ENCODE peak calls at places on chromosome 6, in eight cellular contexts. One of them, this sample, is unnamed.
A peak's percentile ranks its signal among the peaks of the same experiment; 100 is the strongest.

GRCh38 chr6:19465760-19466159 is 371.4 kb upstream of the ID4 start:
- DNase-seq in right atrium auricular region: no peak
- DNase-seq in NCI-H146: peak; percentile 33
- DNase-seq in stimulated activated CD4-positive, alpha-beta T cell treated with anti-CD3 and anti-CD28 coated beads, TNF-alpha, amount 100 ng/mL, for 4 hours: no peak
- DNase-seq in cardiac muscle cell: peak; percentile 62
- DNase-seq in esophagus squamous epithelium: no peak
- DNase-seq in SK-N-DZ: no peak
- DNase-seq in germinal center: no peak
- DNase-seq in this sample: peak; percentile 70

GRCh38 chr6:42088101-42088591 is 37.8 kb downstream of the TAF8 start:
- DNase-seq in esophagus squamous epithelium: no peak
- DNase-seq in stimulated activated CD4-positive, alpha-beta T cell treated with anti-CD3 and anti-CD28 coated beads, TNF-alpha, amount 100 ng/mL, for 4 hours: no peak
- DNase-seq in germinal center: no peak
- DNase-seq in cardiac muscle cell: peak; percentile 31
- DNase-seq in SK-N-DZ: no peak
- DNase-seq in right atrium auricular region: peak; percentile 65
- DNase-seq in NCI-H146: no peak
- DNase-seq in this sample: no peak

GRCh38 chr6:44932651-44933091 is 395.5 kb upstream of the RUNX2 start:
- DNase-seq in cardiac muscle cell: no peak
- DNase-seq in NCI-H146: no peak
- DNase-seq in SK-N-DZ: no peak
- DNase-seq in germinal center: no peak
- DNase-seq in right atrium auricular region: no peak
- DNase-seq in stimulated activated CD4-positive, alpha-beta T cell treated with anti-CD3 and anti-CD28 coated beads, TNF-alpha, amount 100 ng/mL, for 4 hours: no peak
- DNase-seq in esophagus squamous epithelium: no peak
- DNase-seq in this sample: no peak

GRCh38 chr6:149185799-149186357 is 131.6 kb upstream of the TAB2 start:
- DNase-seq in SK-N-DZ: no peak
- DNase-seq in esophagus squamous epithelium: no peak
- DNase-seq in stimulated activated CD4-positive, alpha-beta T cell treated with anti-CD3 and anti-CD28 coated beads, TNF-alpha, amount 100 ng/mL, for 4 hours: no peak
- DNase-seq in germinal center: no peak
- DNase-seq in right atrium auricular region: no peak
- DNase-seq in NCI-H146: no peak
- DNase-seq in cardiac muscle cell: no peak
- DNase-seq in this sample: no peak

GRCh38 chr6:11368264-11368663 is 135.8 kb upstream of the NEDD9 start:
- DNase-seq in cardiac muscle cell: no peak
- DNase-seq in NCI-H146: no peak
- DNase-seq in stimulated activated CD4-positive, alpha-beta T cell treated with anti-CD3 and anti-CD28 coated beads, TNF-alpha, amount 100 ng/mL, for 4 hours: no peak
- DNase-seq in germinal center: no peak
- DNase-seq in SK-N-DZ: no peak
- DNase-seq in right atrium auricular region: no peak
- DNase-seq in esophagus squamous epithelium: no peak
- DNase-seq in this sample: no peak

GRCh38 chr6:113855500-113856010 is 1.6 kb upstream of the MARCKS start:
- DNase-seq in NCI-H146: peak; percentile 78
- DNase-seq in SK-N-DZ: peak; percentile 69
- DNase-seq in esophagus squamous epithelium: no peak
- DNase-seq in stimulated activated CD4-positive, alpha-beta T cell treated with anti-CD3 and anti-CD28 coated beads, TNF-alpha, amount 100 ng/mL, for 4 hours: no peak
- DNase-seq in cardiac muscle cell: peak; percentile 54
- DNase-seq in right atrium auricular region: no peak
- DNase-seq in germinal center: peak; percentile 11
- DNase-seq in this sample: peak; percentile 8

GRCh38 chr6:20444786-20445271 is 43.1 kb downstream of the E2F3 start:
- DNase-seq in SK-N-DZ: no peak
- DNase-seq in right atrium auricular region: no peak
- DNase-seq in stimulated activated CD4-positive, alpha-beta T cell treated with anti-CD3 and anti-CD28 coated beads, TNF-alpha, amount 100 ng/mL, for 4 hours: no peak
- DNase-seq in NCI-H146: no peak
- DNase-seq in germinal center: no peak
- DNase-seq in cardiac muscle cell: no peak
- DNase-seq in esophagus squamous epithelium: no peak
- DNase-seq in this sample: peak; percentile 61

GRCh38 chr6:107987805-107988204 is 29.8 kb upstream of the SEC63 start:
- DNase-seq in stimulated activated CD4-positive, alpha-beta T cell treated with anti-CD3 and anti-CD28 coated beads, TNF-alpha, amount 100 ng/mL, for 4 hours: no peak
- DNase-seq in esophagus squamous epithelium: no peak
- DNase-seq in cardiac muscle cell: no peak
- DNase-seq in right atrium auricular region: no peak
- DNase-seq in germinal center: no peak
- DNase-seq in SK-N-DZ: no peak
- DNase-seq in NCI-H146: no peak
- DNase-seq in this sample: no peak

GRCh38 chr6:8192597-8192996 is 90.2 kb upstream of the EEF1E1 start:
- DNase-seq in NCI-H146: no peak
- DNase-seq in cardiac muscle cell: no peak
- DNase-seq in esophagus squamous epithelium: no peak
- DNase-seq in right atrium auricular region: no peak
- DNase-seq in germinal center: no peak
- DNase-seq in stimulated activated CD4-positive, alpha-beta T cell treated with anti-CD3 and anti-CD28 coated beads, TNF-alpha, amount 100 ng/mL, for 4 hours: no peak
- DNase-seq in SK-N-DZ: no peak
- DNase-seq in this sample: no peak

GRCh38 chr6:139962663-139963314 is 588.3 kb upstream of the CITED2 start:
- DNase-seq in esophagus squamous epithelium: no peak
- DNase-seq in stimulated activated CD4-positive, alpha-beta T cell treated with anti-CD3 and anti-CD28 coated beads, TNF-alpha, amount 100 ng/mL, for 4 hours: no peak
- DNase-seq in cardiac muscle cell: no peak
- DNase-seq in NCI-H146: no peak
- DNase-seq in SK-N-DZ: no peak
- DNase-seq in germinal center: no peak
- DNase-seq in right atrium auricular region: no peak
- DNase-seq in this sample: no peak

GRCh38 chr6:149779644-149779963 is 30.1 kb downstream of the PCMT1 start:
- DNase-seq in germinal center: no peak
- DNase-seq in SK-N-DZ: no peak
- DNase-seq in stimulated activated CD4-positive, alpha-beta T cell treated with anti-CD3 and anti-CD28 coated beads, TNF-alpha, amount 100 ng/mL, for 4 hours: no peak
- DNase-seq in esophagus squamous epithelium: no peak
- DNase-seq in right atrium auricular region: no peak
- DNase-seq in cardiac muscle cell: peak; percentile 17
- DNase-seq in NCI-H146: no peak
- DNase-seq in this sample: no peak

GRCh38 chr6:14638932-14639875 is 521.6 kb downstream of the CD83 start:
- DNase-seq in right atrium auricular region: peak; percentile 61
- DNase-seq in germinal center: peak; percentile 64
- DNase-seq in esophagus squamous epithelium: no peak
- DNase-seq in stimulated activated CD4-positive, alpha-beta T cell treated with anti-CD3 and anti-CD28 coated beads, TNF-alpha, amount 100 ng/mL, for 4 hours: no peak
- DNase-seq in cardiac muscle cell: peak; percentile 53
- DNase-seq in SK-N-DZ: no peak
- DNase-seq in NCI-H146: peak; percentile 71
- DNase-seq in this sample: peak; percentile 68

GRCh38 chr6:47653706-47654105 is 44.7 kb upstream of the ADGRF4 start:
- DNase-seq in right atrium auricular region: no peak
- DNase-seq in NCI-H146: no peak
- DNase-seq in esophagus squamous epithelium: no peak
- DNase-seq in cardiac muscle cell: no peak
- DNase-seq in stimulated activated CD4-positive, alpha-beta T cell treated with anti-CD3 and anti-CD28 coated beads, TNF-alpha, amount 100 ng/mL, for 4 hours: no peak
- DNase-seq in germinal center: no peak
- DNase-seq in SK-N-DZ: no peak
- DNase-seq in this sample: no peak

GRCh38 chr6:149234051-149234962 is 83.2 kb upstream of the TAB2 start:
- DNase-seq in germinal center: no peak
- DNase-seq in esophagus squamous epithelium: no peak
- DNase-seq in SK-N-DZ: no peak
- DNase-seq in NCI-H146: peak; percentile 12
- DNase-seq in cardiac muscle cell: no peak
- DNase-seq in right atrium auricular region: no peak
- DNase-seq in stimulated activated CD4-positive, alpha-beta T cell treated with anti-CD3 and anti-CD28 coated beads, TNF-alpha, amount 100 ng/mL, for 4 hours: peak; percentile 9
- DNase-seq in this sample: no peak

GRCh38 chr6:1633366-1634021 is 23.8 kb downstream of the FOXC1 start:
- DNase-seq in stimulated activated CD4-positive, alpha-beta T cell treated with anti-CD3 and anti-CD28 coated beads, TNF-alpha, amount 100 ng/mL, for 4 hours: no peak
- DNase-seq in NCI-H146: no peak
- DNase-seq in esophagus squamous epithelium: no peak
- DNase-seq in SK-N-DZ: no peak
- DNase-seq in germinal center: no peak
- DNase-seq in right atrium auricular region: no peak
- DNase-seq in cardiac muscle cell: no peak
- DNase-seq in this sample: no peak

GRCh38 chr6:46815130-46815529 is 21.9 kb downstream of the MEP1A start:
- DNase-seq in NCI-H146: no peak
- DNase-seq in esophagus squamous epithelium: no peak
- DNase-seq in right atrium auricular region: no peak
- DNase-seq in germinal center: no peak
- DNase-seq in SK-N-DZ: no peak
- DNase-seq in cardiac muscle cell: no peak
- DNase-seq in stimulated activated CD4-positive, alpha-beta T cell treated with anti-CD3 and anti-CD28 coated beads, TNF-alpha, amount 100 ng/mL, for 4 hours: no peak
- DNase-seq in this sample: no peak

GRCh38 chr6:21026576-21027273 is 492.5 kb downstream of the CDKAL1 start:
- DNase-seq in stimulated activated CD4-positive, alpha-beta T cell treated with anti-CD3 and anti-CD28 coated beads, TNF-alpha, amount 100 ng/mL, for 4 hours: no peak
- DNase-seq in NCI-H146: no peak
- DNase-seq in esophagus squamous epithelium: no peak
- DNase-seq in germinal center: no peak
- DNase-seq in right atrium auricular region: no peak
- DNase-seq in SK-N-DZ: peak; percentile 42
- DNase-seq in cardiac muscle cell: peak; percentile 26
- DNase-seq in this sample: peak; percentile 29

GRCh38 chr6:37371158-37372083 is 17.6 kb downstream of the RNF8 start:
- DNase-seq in cardiac muscle cell: peak; percentile 35
- DNase-seq in esophagus squamous epithelium: no peak
- DNase-seq in germinal center: no peak
- DNase-seq in NCI-H146: peak; percentile 29
- DNase-seq in right atrium auricular region: no peak
- DNase-seq in SK-N-DZ: no peak
- DNase-seq in stimulated activated CD4-positive, alpha-beta T cell treated with anti-CD3 and anti-CD28 coated beads, TNF-alpha, amount 100 ng/mL, for 4 hours: no peak
- DNase-seq in this sample: no peak

GRCh38 chr6:136927313-136927712 is 5.2 kb downstream of the SLC35D3 start:
- DNase-seq in SK-N-DZ: peak; percentile 34
- DNase-seq in right atrium auricular region: no peak
- DNase-seq in NCI-H146: peak; percentile 64
- DNase-seq in germinal center: no peak
- DNase-seq in stimulated activated CD4-positive, alpha-beta T cell treated with anti-CD3 and anti-CD28 coated beads, TNF-alpha, amount 100 ng/mL, for 4 hours: no peak
- DNase-seq in esophagus squamous epithelium: no peak
- DNase-seq in cardiac muscle cell: peak; percentile 25
- DNase-seq in this sample: no peak

GRCh38 chr6:5979650-5980427 is 26.9 kb downstream of the NRN1 start:
- DNase-seq in SK-N-DZ: no peak
- DNase-seq in right atrium auricular region: no peak
- DNase-seq in cardiac muscle cell: peak; percentile 48
- DNase-seq in esophagus squamous epithelium: no peak
- DNase-seq in NCI-H146: no peak
- DNase-seq in stimulated activated CD4-positive, alpha-beta T cell treated with anti-CD3 and anti-CD28 coated beads, TNF-alpha, amount 100 ng/mL, for 4 hours: no peak
- DNase-seq in germinal center: no peak
- DNase-seq in this sample: peak; percentile 80

GRCh38 chr6:23980965-23981364 is 145.1 kb upstream of the NRSN1 start:
- DNase-seq in esophagus squamous epithelium: no peak
- DNase-seq in germinal center: no peak
- DNase-seq in right atrium auricular region: no peak
- DNase-seq in SK-N-DZ: no peak
- DNase-seq in NCI-H146: no peak
- DNase-seq in cardiac muscle cell: no peak
- DNase-seq in stimulated activated CD4-positive, alpha-beta T cell treated with anti-CD3 and anti-CD28 coated beads, TNF-alpha, amount 100 ng/mL, for 4 hours: no peak
- DNase-seq in this sample: peak; percentile 12

GRCh38 chr6:168128006-168128630 is 49.1 kb upstream of the FRMD1 start:
- DNase-seq in SK-N-DZ: no peak
- DNase-seq in esophagus squamous epithelium: no peak
- DNase-seq in germinal center: no peak
- DNase-seq in cardiac muscle cell: no peak
- DNase-seq in NCI-H146: no peak
- DNase-seq in right atrium auricular region: no peak
- DNase-seq in stimulated activated CD4-positive, alpha-beta T cell treated with anti-CD3 and anti-CD28 coated beads, TNF-alpha, amount 100 ng/mL, for 4 hours: no peak
- DNase-seq in this sample: no peak

GRCh38 chr6:75090574-75090973 is 115.3 kb downstream of the COL12A1 start:
- DNase-seq in esophagus squamous epithelium: no peak
- DNase-seq in stimulated activated CD4-positive, alpha-beta T cell treated with anti-CD3 and anti-CD28 coated beads, TNF-alpha, amount 100 ng/mL, for 4 hours: no peak
- DNase-seq in right atrium auricular region: no peak
- DNase-seq in germinal center: no peak
- DNase-seq in NCI-H146: no peak
- DNase-seq in SK-N-DZ: no peak
- DNase-seq in cardiac muscle cell: no peak
- DNase-seq in this sample: no peak

GRCh38 chr6:11854418-11855165 is 76.0 kb upstream of the ADTRP start:
- DNase-seq in right atrium auricular region: no peak
- DNase-seq in stimulated activated CD4-positive, alpha-beta T cell treated with anti-CD3 and anti-CD28 coated beads, TNF-alpha, amount 100 ng/mL, for 4 hours: no peak
- DNase-seq in esophagus squamous epithelium: no peak
- DNase-seq in germinal center: no peak
- DNase-seq in cardiac muscle cell: peak; percentile 55
- DNase-seq in NCI-H146: no peak
- DNase-seq in SK-N-DZ: no peak
- DNase-seq in this sample: peak; percentile 61

GRCh38 chr6:108117427-108118358 is 43.2 kb upstream of the OSTM1 start:
- DNase-seq in esophagus squamous epithelium: no peak
- DNase-seq in germinal center: peak; percentile 47
- DNase-seq in stimulated activated CD4-positive, alpha-beta T cell treated with anti-CD3 and anti-CD28 coated beads, TNF-alpha, amount 100 ng/mL, for 4 hours: no peak
- DNase-seq in NCI-H146: no peak
- DNase-seq in right atrium auricular region: no peak
- DNase-seq in SK-N-DZ: no peak
- DNase-seq in cardiac muscle cell: peak; percentile 21
- DNase-seq in this sample: peak; percentile 53

GRCh38 chr6:42099340-42100028 is 42.9 kb downstream of the C6orf132 start:
- DNase-seq in cardiac muscle cell: peak; percentile 72
- DNase-seq in germinal center: no peak
- DNase-seq in esophagus squamous epithelium: no peak
- DNase-seq in stimulated activated CD4-positive, alpha-beta T cell treated with anti-CD3 and anti-CD28 coated beads, TNF-alpha, amount 100 ng/mL, for 4 hours: no peak
- DNase-seq in NCI-H146: no peak
- DNase-seq in right atrium auricular region: no peak
- DNase-seq in SK-N-DZ: no peak
- DNase-seq in this sample: peak; percentile 69

GRCh38 chr6:153108320-153108719 is 22.8 kb downstream of the RGS17 start:
- DNase-seq in esophagus squamous epithelium: no peak
- DNase-seq in stimulated activated CD4-positive, alpha-beta T cell treated with anti-CD3 and anti-CD28 coated beads, TNF-alpha, amount 100 ng/mL, for 4 hours: no peak
- DNase-seq in cardiac muscle cell: peak; percentile 53
- DNase-seq in right atrium auricular region: no peak
- DNase-seq in SK-N-DZ: no peak
- DNase-seq in NCI-H146: peak; percentile 15
- DNase-seq in germinal center: no peak
- DNase-seq in this sample: peak; percentile 52

GRCh38 chr6:85673198-85674139 is 30.8 kb upstream of the SYNCRIP start:
- DNase-seq in esophagus squamous epithelium: no peak
- DNase-seq in right atrium auricular region: no peak
- DNase-seq in SK-N-DZ: no peak
- DNase-seq in germinal center: no peak
- DNase-seq in cardiac muscle cell: no peak
- DNase-seq in NCI-H146: no peak
- DNase-seq in stimulated activated CD4-positive, alpha-beta T cell treated with anti-CD3 and anti-CD28 coated beads, TNF-alpha, amount 100 ng/mL, for 4 hours: no peak
- DNase-seq in this sample: no peak

GRCh38 chr6:156017838-156018237 is 562.2 kb upstream of the NOX3 start:
- DNase-seq in right atrium auricular region: no peak
- DNase-seq in NCI-H146: no peak
- DNase-seq in cardiac muscle cell: peak; percentile 26
- DNase-seq in stimulated activated CD4-positive, alpha-beta T cell treated with anti-CD3 and anti-CD28 coated beads, TNF-alpha, amount 100 ng/mL, for 4 hours: no peak
- DNase-seq in SK-N-DZ: no peak
- DNase-seq in esophagus squamous epithelium: no peak
- DNase-seq in germinal center: no peak
- DNase-seq in this sample: peak; percentile 13

GRCh38 chr6:160027076-160027475 is 58.2 kb downstream of the IGF2R start:
- DNase-seq in SK-N-DZ: no peak
- DNase-seq in esophagus squamous epithelium: no peak
- DNase-seq in right atrium auricular region: no peak
- DNase-seq in stimulated activated CD4-positive, alpha-beta T cell treated with anti-CD3 and anti-CD28 coated beads, TNF-alpha, amount 100 ng/mL, for 4 hours: no peak
- DNase-seq in NCI-H146: no peak
- DNase-seq in germinal center: no peak
- DNase-seq in cardiac muscle cell: no peak
- DNase-seq in this sample: no peak

GRCh38 chr6:134097114-134097707 is 44.8 kb upstream of the SLC2A12 start:
- DNase-seq in right atrium auricular region: no peak
- DNase-seq in esophagus squamous epithelium: no peak
- DNase-seq in NCI-H146: peak; percentile 81
- DNase-seq in cardiac muscle cell: peak; percentile 85
- DNase-seq in stimulated activated CD4-positive, alpha-beta T cell treated with anti-CD3 and anti-CD28 coated beads, TNF-alpha, amount 100 ng/mL, for 4 hours: peak; percentile 37
- DNase-seq in SK-N-DZ: peak; percentile 67
- DNase-seq in germinal center: peak; percentile 59
- DNase-seq in this sample: peak; percentile 80

GRCh38 chr6:116393430-116393829 is 22.7 kb downstream of the DSE start:
- DNase-seq in NCI-H146: no peak
- DNase-seq in cardiac muscle cell: peak; percentile 27
- DNase-seq in stimulated activated CD4-positive, alpha-beta T cell treated with anti-CD3 and anti-CD28 coated beads, TNF-alpha, amount 100 ng/mL, for 4 hours: no peak
- DNase-seq in right atrium auricular region: no peak
- DNase-seq in esophagus squamous epithelium: no peak
- DNase-seq in SK-N-DZ: no peak
- DNase-seq in germinal center: no peak
- DNase-seq in this sample: no peak

GRCh38 chr6:67165606-67166005 is 1458.6 kb upstream of the EYS start:
- DNase-seq in SK-N-DZ: peak; percentile 60
- DNase-seq in esophagus squamous epithelium: no peak
- DNase-seq in cardiac muscle cell: no peak
- DNase-seq in germinal center: no peak
- DNase-seq in stimulated activated CD4-positive, alpha-beta T cell treated with anti-CD3 and anti-CD28 coated beads, TNF-alpha, amount 100 ng/mL, for 4 hours: no peak
- DNase-seq in right atrium auricular region: no peak
- DNase-seq in NCI-H146: no peak
- DNase-seq in this sample: no peak

GRCh38 chr6:33000053-33000452 is 9.3 kb downstream of the HLA-DOA start:
- DNase-seq in right atrium auricular region: no peak
- DNase-seq in SK-N-DZ: no peak
- DNase-seq in stimulated activated CD4-positive, alpha-beta T cell treated with anti-CD3 and anti-CD28 coated beads, TNF-alpha, amount 100 ng/mL, for 4 hours: no peak
- DNase-seq in germinal center: peak; percentile 59
- DNase-seq in esophagus squamous epithelium: no peak
- DNase-seq in cardiac muscle cell: no peak
- DNase-seq in NCI-H146: no peak
- DNase-seq in this sample: no peak

This sample was measured in AG20443.